ENCODE peak calls at places on chromosomes 12 and 14, in seven cellular contexts. F, C, E, Z, J, O and D are unnamed samples.

GRCh38 chr14:36718216-36718615 is 56.6 kb downstream of the PAX9 start:
- DNase-seq in F (no peak), C (no peak), E (no peak), Z (no peak), J (no peak), O (no peak), D (no peak)

GRCh38 chr14:55281316-55281839 is 10.2 kb downstream of the FBXO34 start:
- DNase-seq in F (no peak), C (no peak), E (no peak), Z (no peak), J (no peak), O (no peak), D (no peak)

GRCh38 chr14:51529731-51530130 is 122.0 kb upstream of the FRMD6 start:
- DNase-seq in F (no peak), C (no peak), E (no peak), Z (no peak), J (no peak), O (no peak), D (no peak)

GRCh38 chr14:61476737-61477410 is 155.5 kb downstream of the PRKCH start:
- DNase-seq in F (peak), C (peak), E (no peak), Z (peak), J (no peak), O (peak), D (no peak)

GRCh38 chr12:60980558-60980957 is 1279.6 kb upstream of the USP15 start:
- DNase-seq in F (no peak), C (no peak), E (no peak), Z (no peak), J (no peak), O (no peak), D (no peak)

GRCh38 chr12:130007771-130008170 is 103.9 kb upstream of the TMEM132D start:
- DNase-seq in F (no peak), C (no peak), E (no peak), Z (no peak), J (no peak), O (no peak), D (no peak)

GRCh38 chr14:40232302-40232701 is 800.1 kb upstream of the FBXO33 start:
- DNase-seq in F (no peak), C (no peak), E (no peak), Z (no peak), J (no peak), O (no peak), D (no peak)

GRCh38 chr12:87758271-87758670 is 270.9 kb downstream of the C12orf50 start:
- DNase-seq in F (no peak), C (no peak), E (no peak), Z (no peak), J (no peak), O (no peak), D (no peak)

GRCh38 chr12:27436029-27436428 is 10.5 kb upstream of the SMCO2 start:
- DNase-seq in F (no peak), C (no peak), E (no peak), Z (no peak), J (no peak), O (no peak), D (no peak)

GRCh38 chr14:33846100-33846824 is 104.6 kb downstream of the EGLN3 start:
- DNase-seq in F (no peak), C (no peak), E (no peak), Z (no peak), J (no peak), O (no peak), D (no peak)

GRCh38 chr14:22723814-22724213 is 42.7 kb upstream of the OXA1L start:
- DNase-seq in F (no peak), C (no peak), E (no peak), Z (no peak), J (no peak), O (no peak), D (no peak)

GRCh38 chr12:108896817-108897216 is 16.9 kb downstream of the DAO start:
- DNase-seq in F (no peak), C (no peak), E (no peak), Z (no peak), J (no peak), O (no peak), D (no peak)

GRCh38 chr14:102923201-102923919 is 897 bp downstream of the AMN start:
- DNase-seq in F (no peak), C (no peak), E (no peak), Z (no peak), J (no peak), O (no peak), D (no peak)

GRCh38 chr14:64708148-64709004 is 4.2 kb downstream of the PLEKHG3 start:
- DNase-seq in F (no peak), C (peak), E (peak), Z (no peak), J (no peak), O (peak), D (peak)

GRCh38 chr14:58876613-58877012 is 238.9 kb downstream of the DACT1 start:
- DNase-seq in F (no peak), C (no peak), E (no peak), Z (no peak), J (no peak), O (no peak), D (no peak)

GRCh38 chr14:62957562-62957961 is 87.7 kb downstream of the KCNH5 start:
- DNase-seq in F (no peak), C (no peak), E (no peak), Z (no peak), J (no peak), O (no peak), D (peak)

GRCh38 chr12:20731274-20731673 is 36.1 kb downstream of the SLCO1C1 start:
- DNase-seq in F (no peak), C (no peak), E (no peak), Z (no peak), J (no peak), O (peak), D (no peak)

GRCh38 chr12:6072302-6072752 is 52.1 kb downstream of the VWF start:
- DNase-seq in F (peak), C (no peak), E (no peak), Z (no peak), J (no peak), O (peak), D (no peak)

GRCh38 chr12:65509953-65510352 is 231.5 kb downstream of the MSRB3 start:
- DNase-seq in F (no peak), C (no peak), E (no peak), Z (no peak), J (no peak), O (no peak), D (no peak)

GRCh38 chr14:74919421-74920165 is 3.5 kb downstream of the RPS6KL1 start:
- DNase-seq in F (no peak), C (no peak), E (no peak), Z (no peak), J (no peak), O (no peak), D (no peak)

GRCh38 chr12:62930546-62931425 is 4.2 kb downstream of the PPM1H start:
- DNase-seq in F (no peak), C (no peak), E (no peak), Z (no peak), J (no peak), O (no peak), D (no peak)

GRCh38 chr14:105061428-105062047 is 3.7 kb downstream of the GPR132 start:
- DNase-seq in F (no peak), C (no peak), E (peak), Z (peak), J (no peak), O (no peak), D (no peak)

GRCh38 chr14:95906591-95906990 is 30.0 kb downstream of the TUNAR start:
- DNase-seq in F (no peak), C (no peak), E (no peak), Z (no peak), J (no peak), O (no peak), D (no peak)

GRCh38 chr12:105852958-105853357 is 285.8 kb downstream of the NUAK1 start:
- DNase-seq in F (no peak), C (peak), E (peak), Z (no peak), J (no peak), O (no peak), D (no peak)

GRCh38 chr14:83556746-83557460 is 1973.0 kb upstream of the FLRT2 start:
- DNase-seq in F (peak), C (no peak), E (no peak), Z (no peak), J (no peak), O (peak), D (no peak)

GRCh38 chr12:90939382-90939781 is 15.6 kb downstream of the CCER1 start:
- DNase-seq in F (no peak), C (no peak), E (no peak), Z (no peak), J (no peak), O (no peak), D (no peak)

GRCh38 chr12:116432321-116432750 is 126.8 kb upstream of the MAP1LC3B2 start:
- DNase-seq in F (no peak), C (peak), E (peak), Z (no peak), J (no peak), O (no peak), D (no peak)

DNA sequence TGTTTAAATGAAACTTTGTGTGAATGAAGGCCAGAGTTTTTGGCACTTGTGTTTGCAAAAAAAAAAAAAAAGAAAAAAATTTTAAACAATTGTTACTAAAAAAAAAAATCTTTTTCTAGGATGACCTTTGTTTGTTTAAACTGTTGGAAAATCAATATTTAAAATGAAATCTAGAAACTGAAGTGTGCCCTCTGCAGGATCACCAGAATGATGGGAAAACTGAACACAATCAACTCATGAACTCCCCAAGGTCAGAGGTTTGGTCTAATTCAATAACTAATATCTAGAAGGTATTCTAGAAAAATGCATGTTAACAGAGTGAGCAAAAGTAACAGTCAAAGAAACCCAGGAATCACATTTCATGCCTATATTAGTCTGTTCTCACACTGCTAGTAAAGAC is 448.9 kb downstream of the FLRT2 start:
- DNase-seq in F (no peak), C (no peak), E (no peak), Z (no peak), J (no peak), O (no peak), D (no peak)
- TF ChIP-seq POLR2A in F (no peak), C (no peak), E (no peak), Z (no peak), J (no peak), O (no peak), D (no peak)

GRCh38 chr12:127642208-127642607 is 624.8 kb upstream of the TMEM132C start:
- DNase-seq in F (no peak), C (no peak), E (no peak), Z (no peak), J (no peak), O (no peak), D (no peak)
- TF ChIP-seq POLR2A in F (no peak), C (no peak), E (no peak), Z (no peak), J (no peak), O (no peak), D (no peak)

GRCh38 chr14:43019826-43020225 is 1413.2 kb downstream of the LRFN5 start:
- DNase-seq in F (no peak), C (no peak), E (no peak), Z (no peak), J (no peak), O (no peak), D (no peak)
- TF ChIP-seq POLR2A in F (no peak), C (no peak), E (no peak), Z (no peak), J (no peak), O (no peak), D (no peak)

GRCh38 chr14:99952039-99952438 is 113.2 kb upstream of the EVL start:
- DNase-seq in F (no peak), C (no peak), E (no peak), Z (no peak), J (no peak), O (no peak), D (no peak)

GRCh38 chr14:99947695-99948094 is 117.5 kb upstream of the EVL start:
- DNase-seq in F (no peak), C (no peak), E (no peak), Z (no peak), J (peak), O (no peak), D (no peak)

GRCh38 chr14:99951085-99951484 is 114.1 kb upstream of the EVL start:
- DNase-seq in F (no peak), C (no peak), E (no peak), Z (no peak), J (no peak), O (no peak), D (no peak)

GRCh38 chr14:99952453-99952852 is 112.8 kb upstream of the EVL start:
- DNase-seq in F (no peak), C (no peak), E (no peak), Z (no peak), J (no peak), O (no peak), D (no peak)

DNA sequence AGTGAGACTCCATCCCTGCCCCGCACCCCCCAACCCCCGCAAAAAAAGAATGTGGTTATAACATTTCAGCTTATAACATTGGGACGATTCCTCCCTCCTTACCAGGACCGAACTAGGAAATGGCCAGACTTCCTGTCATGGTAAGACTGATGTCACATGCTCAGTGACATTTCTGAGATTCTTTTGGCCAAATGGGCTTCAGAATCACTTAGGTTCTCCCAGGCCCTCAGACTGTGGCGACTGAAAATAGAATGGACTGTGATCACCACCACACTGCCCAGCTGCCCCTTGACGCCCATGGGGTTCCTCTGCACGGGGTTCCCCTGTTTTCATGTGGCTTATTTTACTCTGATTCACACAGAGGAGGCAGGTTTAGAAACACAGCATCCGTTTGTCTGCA is 115.0 kb upstream of the EVL start:
- DNase-seq in F (no peak), C (no peak), E (no peak), Z (no peak), J (no peak), O (no peak), D (no peak)
- TF ChIP-seq POLR2A in F (no peak), C (no peak), E (no peak), Z (no peak), J (no peak), O (no peak), D (no peak)

GRCh38 chr14:52706724-52707706 is at the start of gene PSMC6:
- DNase-seq in F (peak), C (peak), E (peak), Z (peak), J (peak), O (peak), D (peak)
- TF ChIP-seq POLR2A in F (peak), C (peak), E (no peak), Z (no peak), J (peak), O (peak), D (peak)

DNA sequence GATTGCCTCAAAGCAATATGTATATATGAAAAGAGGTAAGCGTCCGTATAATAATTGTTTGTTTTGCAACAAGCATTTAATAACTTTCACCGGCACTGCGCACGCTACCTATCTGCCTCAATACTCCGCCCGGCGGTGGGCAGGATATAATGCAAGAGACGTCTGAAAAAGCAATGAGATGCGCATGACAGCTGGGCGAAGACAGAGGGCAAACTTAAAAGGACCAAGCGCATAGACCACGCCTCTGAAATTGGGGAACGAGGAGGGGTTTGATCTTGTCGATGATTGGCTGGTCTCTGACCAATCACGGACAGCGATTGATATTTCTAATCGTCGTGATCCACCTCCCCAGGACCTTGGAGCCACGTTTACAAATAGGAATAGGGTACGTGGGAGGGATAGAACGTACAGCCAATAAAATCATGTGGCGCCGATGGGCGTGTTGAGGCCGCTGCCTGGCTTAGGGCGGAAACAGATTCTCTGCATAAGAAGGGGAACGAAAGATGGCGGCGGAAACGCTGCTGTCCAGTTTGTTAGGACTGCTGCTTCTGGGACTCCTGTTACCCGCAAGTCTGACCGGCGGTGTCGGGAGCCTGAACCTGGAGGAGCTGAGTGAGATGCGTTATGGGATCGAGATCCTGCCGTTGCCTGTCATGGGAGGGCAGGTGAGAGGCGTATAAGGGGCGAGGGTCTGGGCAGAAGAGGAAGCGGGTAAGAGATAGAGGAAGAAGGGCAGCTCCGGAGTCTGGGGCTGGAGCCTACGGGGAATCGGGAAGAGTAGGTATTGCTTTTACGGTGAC is at the start of gene OS9:
- DNase-seq in F (peak), C (peak), E (peak), Z (peak), J (peak), O (peak), D (peak)
- TF ChIP-seq POLR2A in F (peak), C (no peak), E (no peak), Z (no peak), J (peak), O (peak), D (peak)

GRCh38 chr14:81023095-81023710 is 67.8 kb downstream of the TSHR start:
- DNase-seq in F (no peak), C (no peak), E (no peak), Z (no peak), J (no peak), O (no peak), D (no peak)
- TF ChIP-seq POLR2A in F (no peak), C (no peak), E (no peak), Z (no peak), J (no peak), O (no peak), D (no peak)